ENCODE peak calls at places on chromosomes 4 and X, in ten cellular contexts. T, E, A, C, R, J, W, H, L and Y are unnamed samples.

GRCh38 chr4:98939892-98940298 is 11.0 kb upstream of the EIF4E start:
- DNase-seq in C (no peak), H (no peak), W (peak), E (no peak), A (no peak), J (peak), R (peak), T (peak), L (peak), Y (no peak)

GRCh38 chrX:122087353-122087752 is 1039.9 kb downstream of the GLUD2 start:
- DNase-seq in H (no peak), E (no peak), R (peak), A (no peak), J (no peak), C (no peak), T (no peak), W (no peak), L (no peak), Y (no peak)

GRCh38 chr4:185227131-185227551 is 17.7 kb downstream of the SNX25 start:
- DNase-seq in E (no peak), R (no peak), T (no peak), J (no peak), C (no peak), W (no peak), H (no peak), A (no peak), L (no peak), Y (no peak)

GRCh38 chr4:68466185-68466584 is 18.9 kb downstream of the TMPRSS11E start:
- DNase-seq in C (no peak), E (peak), W (no peak), T (no peak), R (peak), H (no peak), L (no peak), J (peak), A (no peak), Y (no peak)

GRCh38 chrX:111646515-111646914 is 34.5 kb upstream of the ALG13 start:
- DNase-seq in T (no peak), H (no peak), C (no peak), A (no peak), E (peak), J (no peak), R (no peak), L (no peak), W (no peak), Y (no peak)

GRCh38 chr4:138964716-138965426 is 50.7 kb upstream of the NOCT start:
- DNase-seq in E (no peak), A (no peak), L (no peak), C (no peak), T (no peak), J (no peak), R (no peak), W (no peak), H (no peak), Y (no peak)

GRCh38 chr4:52001616-52002015 is 18.5 kb downstream of the LRRC66 start:
- DNase-seq in C (no peak), E (peak), J (no peak), T (no peak), L (no peak), A (no peak), R (peak), W (no peak), H (no peak), Y (no peak)

GRCh38 chr4:158799856-158800255 is 31.0 kb downstream of the FNIP2 start:
- DNase-seq in H (no peak), W (no peak), E (no peak), A (no peak), R (no peak), J (no peak), C (no peak), L (no peak), T (no peak), Y (no peak)

GRCh38 chr4:101037249-101037648 is 310.1 kb downstream of the PPP3CA start:
- DNase-seq in A (no peak), L (no peak), E (peak), C (no peak), T (no peak), R (peak), W (no peak), J (no peak), H (no peak), Y (no peak)

GRCh38 chr4:26779674-26780073 is 81.0 kb upstream of the STIM2 start:
- DNase-seq in W (no peak), E (peak), J (peak), H (no peak), A (no peak), R (peak), T (no peak), L (no peak), C (no peak), Y (no peak)

GRCh38 chr4:163111588-163111987 is 55.1 kb downstream of the NAF1 start:
- DNase-seq in J (peak), R (peak), C (no peak), A (no peak), W (no peak), H (no peak), L (no peak), E (no peak), T (no peak), Y (no peak)

GRCh38 chr4:114257516-114257915 is 278.1 kb upstream of the ARSJ start:
- DNase-seq in R (peak), A (no peak), E (no peak), W (no peak), T (no peak), J (peak), H (no peak), L (no peak), C (no peak), Y (no peak)

GRCh38 chr4:177283167-177283566 is 26.5 kb upstream of the NEIL3 start:
- DNase-seq in E (no peak), W (no peak), C (no peak), L (no peak), R (peak), T (no peak), H (no peak), A (no peak), J (peak), Y (no peak)

GRCh38 chr4:123037809-123038208 is 115.4 kb upstream of the NUDT6 start:
- DNase-seq in E (no peak), A (no peak), J (peak), R (peak), H (no peak), C (no peak), L (no peak), T (no peak), W (no peak), Y (no peak)

GRCh38 chr4:25100156-25100555 is 60.1 kb downstream of the SEPSECS start:
- DNase-seq in A (no peak), H (no peak), E (no peak), T (no peak), L (no peak), R (no peak), W (no peak), C (peak), J (no peak), Y (no peak)

GRCh38 chrX:1464282-1465131 is 11.8 kb upstream of the ASMTL start:
- DNase-seq in H (no peak), L (peak), E (no peak), C (peak), J (no peak), W (no peak), T (no peak), R (no peak), A (peak), Y (no peak)

GRCh38 chr4:128355301-128355700 is 67.7 kb upstream of the PGRMC2 start:
- DNase-seq in L (no peak), E (no peak), J (no peak), C (no peak), A (no peak), W (no peak), H (no peak), R (no peak), T (no peak), Y (no peak)

DNA sequence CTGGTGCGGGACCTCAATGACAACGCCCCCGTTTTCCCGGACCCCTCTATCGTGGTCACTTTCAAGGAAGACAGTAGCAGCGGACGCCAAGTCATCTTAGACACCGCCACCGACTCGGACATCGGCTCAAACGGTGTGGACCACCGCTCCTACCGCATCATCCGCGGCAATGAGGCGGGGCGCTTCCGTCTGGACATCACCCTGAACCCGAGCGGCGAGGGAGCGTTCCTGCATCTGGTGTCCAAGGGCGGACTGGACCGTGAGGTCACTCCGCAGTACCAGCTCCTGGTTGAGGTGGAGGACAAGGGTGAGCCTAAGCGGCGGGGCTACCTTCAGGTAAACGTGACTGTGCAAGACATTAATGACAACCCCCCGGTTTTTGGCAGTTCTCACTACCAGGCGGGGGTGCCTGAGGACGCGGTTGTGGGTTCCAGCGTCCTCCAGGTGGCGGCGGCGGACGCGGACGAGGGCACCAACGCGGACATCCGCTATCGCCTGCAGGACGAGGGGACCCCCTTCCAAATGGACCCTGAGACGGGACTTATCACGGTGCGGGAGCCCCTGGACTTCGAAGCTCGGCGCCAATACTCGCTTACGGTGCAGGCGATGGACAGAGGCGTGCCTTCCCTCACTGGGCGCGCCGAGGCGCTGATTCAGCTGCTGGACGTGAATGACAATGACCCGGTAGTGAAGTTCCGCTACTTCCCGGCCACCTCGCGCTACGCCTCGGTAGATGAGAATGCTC is 2.2 kb downstream of the FAT4 start:
- DNase-seq in C (no peak), J (peak), E (peak), A (no peak), L (peak), W (peak), R (peak), T (peak), H (no peak), Y (no peak)
- TF ChIP-seq CTCF in C (no peak), J (no peak), E (peak), A (no peak), L (peak), W (no peak), R (peak), T (no peak), H (no peak), Y (no peak)

GRCh38 chr4:131974730-131975129 is 1174.4 kb upstream of the PCDH10 start:
- DNase-seq in T (no peak), C (no peak), A (no peak), W (peak), H (no peak), R (peak), E (no peak), L (no peak), J (peak), Y (peak)

DNA sequence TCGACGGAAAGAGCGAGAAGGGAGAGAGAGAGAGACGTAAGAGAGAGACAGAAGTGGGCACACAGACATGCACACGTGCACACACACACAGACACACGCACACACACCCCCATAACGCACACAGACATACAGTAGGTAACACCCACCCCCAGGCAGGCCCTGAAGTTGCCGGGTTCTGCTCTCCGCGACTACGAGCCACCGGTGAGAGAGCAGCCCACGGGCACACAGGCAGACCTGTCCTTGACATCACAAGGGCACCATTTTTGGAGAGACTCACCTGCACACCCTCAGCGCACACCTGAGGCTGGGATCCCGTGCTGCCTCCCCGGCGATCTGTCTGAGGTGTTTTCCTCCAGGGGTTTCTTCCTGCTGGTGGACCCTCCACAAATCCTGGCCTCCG is 1171.0 kb upstream of the PCDH10 start:
- DNase-seq in T (no peak), L (no peak), H (no peak), J (no peak), A (no peak), W (no peak), E (no peak), C (no peak), R (no peak), Y (no peak)
- TF ChIP-seq CTCF in T (no peak), L (no peak), H (no peak), J (no peak), A (no peak), W (no peak), E (no peak), C (no peak), R (no peak), Y (no peak)

DNA sequence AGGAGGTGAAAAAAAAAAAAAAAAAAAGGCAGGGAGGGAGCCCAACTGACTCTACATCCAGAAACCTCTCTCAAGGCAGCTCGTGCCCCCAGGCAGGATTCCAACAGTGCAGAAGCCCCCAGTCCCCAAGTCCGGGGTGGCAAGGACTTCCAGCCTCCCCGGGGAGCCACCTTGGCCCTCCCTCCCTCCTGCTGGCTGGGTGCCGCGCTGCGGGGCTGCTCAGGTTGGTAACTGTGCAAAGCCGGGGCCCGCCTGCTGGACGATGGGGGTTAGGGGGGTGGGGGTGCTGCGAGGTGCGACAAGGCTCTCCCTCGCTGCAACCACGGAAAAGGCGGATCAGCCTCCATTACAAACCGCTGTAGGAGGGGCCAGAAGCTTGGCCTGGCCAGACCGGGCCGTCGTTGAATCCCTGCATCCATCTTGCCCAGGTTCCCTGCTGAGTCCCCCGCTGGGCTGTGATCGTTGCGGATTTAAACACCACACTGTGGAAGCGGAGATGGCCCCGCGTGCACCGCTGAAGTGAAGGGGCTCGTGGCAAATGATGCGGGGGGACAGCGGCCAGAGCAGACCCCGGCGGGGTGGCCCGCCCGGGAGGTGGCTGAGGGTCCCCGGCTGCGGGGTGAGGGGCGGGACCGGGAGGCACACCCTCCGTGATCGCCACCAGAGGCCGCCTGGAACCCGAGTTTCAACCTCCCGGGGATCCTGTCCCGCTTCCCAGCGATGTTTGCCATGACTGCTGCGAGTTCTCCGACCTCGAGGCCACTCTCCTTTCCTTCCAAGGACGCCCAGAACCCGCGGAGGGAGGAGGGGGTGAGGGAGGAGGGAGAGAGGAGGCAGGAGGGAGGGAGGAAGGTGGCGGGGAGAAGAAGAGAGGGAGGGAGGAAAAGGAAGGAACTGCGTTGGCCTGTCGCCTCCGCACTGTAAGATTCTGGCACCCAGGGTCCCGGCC is 58.0 kb upstream of the DDX3X start:
- DNase-seq in W (peak), E (no peak), L (peak), R (peak), H (peak), C (no peak), T (peak), J (peak), A (peak), Y (peak)
- TF ChIP-seq CTCF in W (peak), E (peak), L (peak), R (peak), H (peak), C (peak), T (peak), J (peak), A (peak), Y (peak)

GRCh38 chr4:120838784-120839183 is 83.7 kb downstream of the PRDM5 start:
- DNase-seq in L (no peak), T (no peak), C (no peak), W (no peak), R (no peak), E (no peak), H (no peak), J (no peak), A (no peak), Y (no peak)

GRCh38 chr4:120839974-120840751 is 82.4 kb downstream of the PRDM5 start:
- DNase-seq in A (no peak), W (no peak), H (no peak), C (no peak), T (no peak), L (no peak), J (no peak), E (no peak), R (no peak), Y (no peak)

GRCh38 chr4:120839624-120839973 is 82.9 kb downstream of the PRDM5 start:
- DNase-seq in T (no peak), L (no peak), R (no peak), E (no peak), A (no peak), J (no peak), W (no peak), H (no peak), C (no peak), Y (no peak)

GRCh38 chr4:120830204-120830603 is 92.3 kb downstream of the PRDM5 start:
- DNase-seq in R (peak), C (no peak), E (no peak), J (no peak), T (no peak), L (no peak), H (no peak), A (no peak), W (no peak), Y (no peak)

GRCh38 chr4:120835342-120835741 is 87.2 kb downstream of the PRDM5 start:
- DNase-seq in E (no peak), C (no peak), W (no peak), H (no peak), L (no peak), T (no peak), A (no peak), R (no peak), J (no peak), Y (no peak)
- TF ChIP-seq CTCF in E (no peak), C (no peak), W (no peak), H (no peak), L (no peak), T (no peak), A (no peak), R (no peak), J (no peak), Y (no peak)